ENCODE peak calls at places on chromosomes 5 and 9, in seven cellular contexts. G is AG10803; L is A673; R is amygdala; K is NAMALWA; Q is stimulated activated CD4-positive, alpha-beta T cell treated with anti-CD3 and anti-CD28 coated beads, Interleukin-2, amount 100 ng/mL, for 24 hours; F is GM19239. M is an unnamed sample.

GRCh38 chr9:101736723-101737122 is 1.7 kb downstream of the GRIN3A start:
- DNase-seq in G (no peak), F (no peak), Q (no peak), R (no peak), L (peak), K (no peak), M (no peak)

GRCh38 chr9:134141906-134142305 is 6.0 kb downstream of the WDR5 start:
- DNase-seq in F (no peak), G (no peak), L (no peak), K (no peak), Q (no peak), R (no peak), M (no peak)

GRCh38 chr5:179438041-179438441 is 92.8 kb upstream of the ADAMTS2 start:
- DNase-seq in R (no peak), Q (no peak), L (no peak), G (no peak), K (no peak), F (no peak), M (no peak)

GRCh38 chr5:1430121-1430795 is 15.0 kb downstream of the SLC6A3 start:
- DNase-seq in L (no peak), F (no peak), R (no peak), K (no peak), Q (no peak), G (no peak), M (no peak)

GRCh38 chr5:134451618-134452505 is 40.2 kb upstream of the CDKN2AIPNL start:
- DNase-seq in R (no peak), F (no peak), L (peak), K (no peak), Q (no peak), G (peak), M (no peak)

GRCh38 chr5:114361724-114362196 is at the start of gene KCNN2:
- DNase-seq in R (peak), G (peak), Q (peak), K (no peak), L (peak), F (no peak), M (no peak)

GRCh38 chr5:65029178-65029577 is 260.4 kb downstream of the CWC27 start:
- DNase-seq in Q (no peak), L (no peak), G (no peak), R (no peak), K (no peak), F (no peak), M (no peak)

GRCh38 chr5:178632305-178632704 is 5.5 kb upstream of the CLK4 start:
- DNase-seq in R (no peak), F (no peak), K (no peak), Q (no peak), L (no peak), G (no peak), M (no peak)

GRCh38 chr9:113483676-113484257 is 20.2 kb downstream of the RGS3 start:
- DNase-seq in L (no peak), G (no peak), K (no peak), R (no peak), F (no peak), Q (no peak), M (no peak)

GRCh38 chr9:131676431-131676972 is 63.4 kb downstream of the RAPGEF1 start:
- DNase-seq in R (no peak), K (peak), G (peak), Q (no peak), F (no peak), L (no peak), M (no peak)

GRCh38 chr9:138022121-138022741 is 144.6 kb downstream of the CACNA1B start:
- DNase-seq in F (no peak), R (no peak), L (peak), Q (peak), G (no peak), K (peak), M (no peak)